ENCODE peak calls at places on chromosome 7, in seven cellular contexts. One of them, this sample, is unnamed.
A peak's percentile ranks its signal among the peaks of the same experiment; 100 is the strongest.

GRCh38 chr7:38070718-38071117 is 107.3 kb upstream of the STARD3NL start:
- DNase-seq in esophagus muscularis mucosa: no peak
- DNase-seq in IMR-90: peak; percentile 0
- DNase-seq in stomach: no peak
- DNase-seq in HepG2: no peak
- DNase-seq in GM12891: peak; percentile 10
- DNase-seq in spleen: no peak
- DNase-seq in this sample: peak; percentile 46

GRCh38 chr7:69640216-69640615 is 41.9 kb downstream of the AUTS2 start:
- DNase-seq in esophagus muscularis mucosa: no peak
- DNase-seq in IMR-90: no peak
- DNase-seq in stomach: no peak
- DNase-seq in HepG2: no peak
- DNase-seq in GM12891: no peak
- DNase-seq in spleen: no peak
- DNase-seq in this sample: no peak

GRCh38 chr7:98105942-98106544 is 619 bp upstream of the LMTK2 start:
- DNase-seq in esophagus muscularis mucosa: no peak
- DNase-seq in IMR-90: no peak
- DNase-seq in stomach: no peak
- DNase-seq in HepG2: peak; percentile 35
- DNase-seq in GM12891: no peak
- DNase-seq in spleen: peak; percentile 78
- DNase-seq in this sample: peak; percentile 19

GRCh38 chr7:746074-747061 is 19.3 kb upstream of the PRKAR1B start:
- DNase-seq in esophagus muscularis mucosa: no peak
- DNase-seq in IMR-90: no peak
- DNase-seq in stomach: no peak
- DNase-seq in HepG2: no peak
- DNase-seq in GM12891: no peak
- DNase-seq in spleen: peak; percentile 69
- DNase-seq in this sample: no peak

GRCh38 chr7:76357379-76358052 is 1.3 kb downstream of the YWHAG start:
- DNase-seq in esophagus muscularis mucosa: no peak
- DNase-seq in IMR-90: no peak
- DNase-seq in stomach: no peak
- DNase-seq in HepG2: no peak
- DNase-seq in GM12891: no peak
- DNase-seq in spleen: no peak
- DNase-seq in this sample: peak; percentile 54

GRCh38 chr7:32518534-32519140 is 23.3 kb downstream of the AVL9 start:
- DNase-seq in esophagus muscularis mucosa: no peak
- DNase-seq in IMR-90: peak; percentile 71
- DNase-seq in stomach: no peak
- DNase-seq in HepG2: peak; percentile 41
- DNase-seq in GM12891: no peak
- DNase-seq in spleen: no peak
- DNase-seq in this sample: peak; percentile 80

GRCh38 chr7:87876040-87876758 is at the start of the genes DBF4 and SLC25A40:
- DNase-seq in esophagus muscularis mucosa: peak; percentile 98
- DNase-seq in IMR-90: peak; percentile 89
- DNase-seq in stomach: peak; percentile 97
- DNase-seq in HepG2: peak; percentile 93
- DNase-seq in GM12891: peak; percentile 76
- DNase-seq in spleen: peak; percentile 99
- DNase-seq in this sample: peak; percentile 99

GRCh38 chr7:41711283-41712064 is 8.6 kb upstream of the INHBA start:
- DNase-seq in esophagus muscularis mucosa: peak; percentile 68
- DNase-seq in IMR-90: peak; percentile 37
- DNase-seq in stomach: peak; percentile 36
- DNase-seq in HepG2: peak; percentile 4
- DNase-seq in GM12891: no peak
- DNase-seq in spleen: no peak
- DNase-seq in this sample: peak; percentile 61

GRCh38 chr7:26686448-26686981 is 177.9 kb downstream of the SKAP2 start:
- DNase-seq in esophagus muscularis mucosa: no peak
- DNase-seq in IMR-90: peak; percentile 92
- DNase-seq in stomach: no peak
- DNase-seq in HepG2: peak; percentile 68
- DNase-seq in GM12891: no peak
- DNase-seq in spleen: no peak
- DNase-seq in this sample: peak; percentile 60

GRCh38 chr7:6023974-6024435 is 7.2 kb upstream of the ANKRD61 start:
- DNase-seq in esophagus muscularis mucosa: no peak
- DNase-seq in IMR-90: no peak
- DNase-seq in stomach: no peak
- DNase-seq in HepG2: no peak
- DNase-seq in GM12891: no peak
- DNase-seq in spleen: no peak
- DNase-seq in this sample: no peak
- TF ChIP-seq POLR2A in esophagus muscularis mucosa: no peak
- TF ChIP-seq POLR2A in IMR-90: no peak
- TF ChIP-seq POLR2A in stomach: no peak
- TF ChIP-seq POLR2A in HepG2: no peak
- TF ChIP-seq POLR2A in GM12891: no peak
- TF ChIP-seq POLR2A in spleen: no peak
- TF ChIP-seq POLR2A in this sample: no peak

GRCh38 chr7:140061607-140061930 is 1.2 kb downstream of the PARP12 start:
- DNase-seq in esophagus muscularis mucosa: no peak
- DNase-seq in IMR-90: no peak
- DNase-seq in stomach: no peak
- DNase-seq in HepG2: no peak
- DNase-seq in GM12891: no peak
- DNase-seq in spleen: no peak
- DNase-seq in this sample: peak; percentile 38

GRCh38 chr7:140060243-140060630 is 2.5 kb downstream of the PARP12 start:
- DNase-seq in esophagus muscularis mucosa: no peak
- DNase-seq in IMR-90: no peak
- DNase-seq in stomach: no peak
- DNase-seq in HepG2: no peak
- DNase-seq in GM12891: no peak
- DNase-seq in spleen: no peak
- DNase-seq in this sample: no peak

GRCh38 chr7:140060788-140061606 is 1.8 kb downstream of the PARP12 start:
- DNase-seq in esophagus muscularis mucosa: no peak
- DNase-seq in IMR-90: peak; percentile 75
- DNase-seq in stomach: peak; percentile 43
- DNase-seq in HepG2: no peak
- DNase-seq in GM12891: no peak
- DNase-seq in spleen: no peak
- DNase-seq in this sample: peak; percentile 28

GRCh38 chr7:140058517-140058916 is 4.2 kb downstream of the PARP12 start:
- DNase-seq in esophagus muscularis mucosa: no peak
- DNase-seq in IMR-90: no peak
- DNase-seq in stomach: no peak
- DNase-seq in HepG2: no peak
- DNase-seq in GM12891: no peak
- DNase-seq in spleen: no peak
- DNase-seq in this sample: no peak

GRCh38 chr7:140059288-140060242 is 3.2 kb downstream of the PARP12 start:
- DNase-seq in esophagus muscularis mucosa: no peak
- DNase-seq in IMR-90: peak; percentile 95
- DNase-seq in stomach: peak; percentile 95
- DNase-seq in HepG2: peak; percentile 20
- DNase-seq in GM12891: no peak
- DNase-seq in spleen: no peak
- DNase-seq in this sample: peak; percentile 21
- TF ChIP-seq POLR2A in esophagus muscularis mucosa: no peak
- TF ChIP-seq POLR2A in IMR-90: no peak
- TF ChIP-seq POLR2A in stomach: no peak
- TF ChIP-seq POLR2A in HepG2: no peak
- TF ChIP-seq POLR2A in GM12891: no peak
- TF ChIP-seq POLR2A in spleen: no peak
- TF ChIP-seq POLR2A in this sample: no peak

DNA sequence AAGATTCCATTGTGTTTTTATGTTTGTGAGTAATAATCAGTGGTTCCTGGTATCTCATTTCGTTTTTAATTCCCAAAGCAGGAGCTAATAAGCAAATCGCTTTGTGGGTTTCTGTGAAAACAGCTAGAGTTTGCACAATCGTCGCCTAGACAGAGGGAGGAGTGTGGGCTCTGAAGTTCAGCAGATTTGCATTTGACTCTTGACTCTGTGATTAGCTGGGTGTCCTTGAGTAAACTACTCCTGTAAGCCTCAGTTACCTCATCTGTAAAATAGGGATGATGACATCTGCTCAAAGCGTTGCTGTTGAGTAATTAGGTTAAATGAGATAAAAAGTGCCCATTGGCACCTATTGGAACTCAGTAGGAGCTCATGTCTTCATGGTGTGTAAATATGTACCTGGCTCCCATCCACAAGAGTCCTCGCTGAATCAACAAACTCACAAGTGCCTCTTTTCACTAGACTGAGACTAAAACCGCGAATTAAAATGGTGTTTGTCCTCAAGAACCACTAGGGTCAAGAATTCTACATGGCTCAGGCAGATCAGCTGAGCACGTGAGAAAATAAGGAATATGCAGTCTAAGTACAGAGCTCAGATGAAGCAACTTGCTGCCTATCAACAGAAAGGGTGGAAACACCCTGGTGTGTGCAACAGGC is 385.8 kb upstream of the C7orf33 start:
- DNase-seq in esophagus muscularis mucosa: no peak
- DNase-seq in IMR-90: no peak
- DNase-seq in stomach: no peak
- DNase-seq in HepG2: no peak
- DNase-seq in GM12891: no peak
- DNase-seq in spleen: no peak
- DNase-seq in this sample: no peak
- TF ChIP-seq POLR2A in esophagus muscularis mucosa: no peak
- TF ChIP-seq POLR2A in IMR-90: no peak
- TF ChIP-seq POLR2A in stomach: no peak
- TF ChIP-seq POLR2A in HepG2: no peak
- TF ChIP-seq POLR2A in GM12891: no peak
- TF ChIP-seq POLR2A in spleen: no peak
- TF ChIP-seq POLR2A in this sample: no peak

DNA sequence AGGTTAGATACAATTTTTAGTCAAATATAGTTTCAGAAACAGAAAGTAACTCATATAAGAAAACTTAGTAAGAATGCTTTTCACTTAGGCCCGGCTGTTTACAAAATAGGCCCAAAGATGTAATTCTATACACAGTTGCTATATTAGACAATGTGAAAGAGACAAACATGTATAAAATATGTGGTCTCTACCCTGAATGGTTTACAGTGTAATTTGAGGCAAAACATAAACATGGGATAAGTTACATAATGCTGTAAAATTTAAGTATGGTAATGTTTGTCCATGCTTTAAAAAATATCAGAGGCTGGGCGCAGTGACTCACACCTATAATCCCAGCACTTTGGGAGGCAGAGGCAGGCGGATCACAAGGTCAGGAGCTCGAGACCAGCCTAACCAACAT is 18.7 kb downstream of the KRIT1 start:
- DNase-seq in esophagus muscularis mucosa: no peak
- DNase-seq in IMR-90: peak; percentile 40
- DNase-seq in stomach: no peak
- DNase-seq in HepG2: no peak
- DNase-seq in GM12891: no peak
- DNase-seq in spleen: no peak
- DNase-seq in this sample: no peak
- TF ChIP-seq POLR2A in esophagus muscularis mucosa: no peak
- TF ChIP-seq POLR2A in IMR-90: no peak
- TF ChIP-seq POLR2A in stomach: no peak
- TF ChIP-seq POLR2A in HepG2: no peak
- TF ChIP-seq POLR2A in GM12891: no peak
- TF ChIP-seq POLR2A in spleen: no peak
- TF ChIP-seq POLR2A in this sample: no peak

GRCh38 chr7:63927261-63927660 is 71.4 kb upstream of the ZNF722 start:
- DNase-seq in esophagus muscularis mucosa: no peak
- DNase-seq in IMR-90: no peak
- DNase-seq in stomach: no peak
- DNase-seq in HepG2: no peak
- DNase-seq in GM12891: no peak
- DNase-seq in spleen: peak; percentile 78
- DNase-seq in this sample: no peak

GRCh38 chr7:63931057-63931600 is 67.5 kb upstream of the ZNF722 start:
- DNase-seq in esophagus muscularis mucosa: no peak
- DNase-seq in IMR-90: no peak
- DNase-seq in stomach: no peak
- DNase-seq in HepG2: no peak
- DNase-seq in GM12891: no peak
- DNase-seq in spleen: peak; percentile 68
- DNase-seq in this sample: no peak

GRCh38 chr7:63925262-63925625 is 73.4 kb upstream of the ZNF722 start:
- DNase-seq in esophagus muscularis mucosa: no peak
- DNase-seq in IMR-90: no peak
- DNase-seq in stomach: no peak
- DNase-seq in HepG2: no peak
- DNase-seq in GM12891: no peak
- DNase-seq in spleen: peak; percentile 85
- DNase-seq in this sample: no peak

DNA sequence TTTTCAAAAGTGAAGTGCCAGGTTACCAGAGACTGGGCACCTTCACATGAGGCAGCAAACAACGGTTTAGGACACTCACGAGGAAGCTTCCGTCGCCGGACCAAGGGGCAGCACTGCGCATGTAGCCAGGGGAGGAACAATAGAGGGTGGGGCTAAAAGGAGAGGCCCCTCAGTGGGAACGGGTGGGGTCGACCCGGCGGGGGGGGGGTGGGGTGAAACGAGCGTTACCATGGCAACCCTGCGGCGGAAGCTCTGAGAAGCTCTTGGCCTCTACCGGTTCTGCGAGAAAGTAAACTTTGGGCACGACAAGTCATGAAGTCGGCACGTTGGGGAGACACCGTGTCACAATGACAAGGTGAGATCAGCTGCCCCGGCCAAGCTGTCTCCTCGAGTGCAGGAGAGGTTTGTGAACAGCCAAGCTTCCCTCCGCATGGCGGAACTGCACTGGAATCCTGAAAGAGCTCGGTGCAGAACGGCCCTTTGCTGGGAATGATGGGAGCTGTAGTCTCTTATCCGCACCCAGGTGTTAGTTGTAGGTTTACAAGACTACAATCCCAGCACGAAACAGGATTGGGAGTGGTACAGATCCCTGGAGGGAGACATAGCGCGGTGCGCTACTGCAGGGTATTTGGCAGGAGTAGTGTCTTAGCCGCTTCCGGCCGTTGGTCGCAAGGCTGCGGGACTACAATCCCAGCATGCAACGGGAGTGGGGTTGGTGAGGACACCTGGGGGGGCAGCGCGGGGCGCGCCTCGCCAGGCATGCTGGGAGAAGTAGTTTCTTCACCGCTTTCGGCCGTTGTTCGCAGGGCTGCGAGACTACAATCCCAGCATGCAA is 72.8 kb upstream of the ZNF722 start:
- DNase-seq in esophagus muscularis mucosa: peak; percentile 96
- DNase-seq in IMR-90: no peak
- DNase-seq in stomach: peak; percentile 64
- DNase-seq in HepG2: no peak
- DNase-seq in GM12891: no peak
- DNase-seq in spleen: peak; percentile 96
- DNase-seq in this sample: peak; percentile 99
- TF ChIP-seq POLR2A in esophagus muscularis mucosa: no peak
- TF ChIP-seq POLR2A in IMR-90: no peak
- TF ChIP-seq POLR2A in stomach: no peak
- TF ChIP-seq POLR2A in HepG2: no peak
- TF ChIP-seq POLR2A in GM12891: no peak
- TF ChIP-seq POLR2A in spleen: peak; percentile 17
- TF ChIP-seq POLR2A in this sample: no peak